ENCODE peak calls at places on chromosomes 16 and 17, in four cellular contexts. G is GM12878, D is HepG2, Z is K562. U is an unnamed sample.

GRCh38 chr17:76726231-76726765 is at the start of gene JMJD6:
- DNase-seq in Z (peak), D (peak), G (peak), U (peak)

GRCh38 chr17:72760368-72760767 is 332.1 kb downstream of the SLC39A11 start:
- DNase-seq in G (no peak), D (no peak), Z (no peak), U (no peak)

GRCh38 chr17:44872131-44872768 is 24.6 kb downstream of the HIGD1B start:
- DNase-seq in G (no peak), D (no peak), Z (no peak), U (no peak)

GRCh38 chr16:67228034-67228785 is 1.3 kb downstream of the TMEM208 start:
- DNase-seq in D (no peak), Z (no peak), G (no peak), U (no peak)

GRCh38 chr17:14032234-14032633 is 37.1 kb upstream of the COX10 start:
- DNase-seq in G (no peak), D (no peak), Z (no peak), U (no peak)

GRCh38 chr16:11163761-11164261 is 92.2 kb downstream of the SOCS1 start:
- DNase-seq in G (no peak), D (no peak), Z (no peak), U (no peak)

GRCh38 chr17:7258731-7259554 is 3.3 kb downstream of the CLDN7 start:
- DNase-seq in G (no peak), Z (no peak), D (peak), U (no peak)

GRCh38 chr17:1047177-1047885 is 50.4 kb downstream of the TIMM22 start:
- DNase-seq in D (no peak), G (no peak), Z (no peak), U (no peak)

GRCh38 chr17:28406478-28406824 is 439 bp upstream of the SLC46A1 start:
- DNase-seq in D (no peak), G (no peak), Z (no peak), U (no peak)

GRCh38 chr17:46097497-46097896 is 95.7 kb downstream of the KANSL1 start:
- DNase-seq in D (no peak), Z (no peak), G (no peak), U (no peak)

GRCh38 chr16:23578096-23578830 is 17.9 kb downstream of the NDUFAB1 start:
- DNase-seq in G (no peak), Z (no peak), D (no peak), U (no peak)

GRCh38 chr17:57645950-57646686 is 99.0 kb downstream of the CCDC182 start:
- DNase-seq in G (no peak), Z (no peak), D (no peak), U (no peak)

GRCh38 chr16:24609740-24610420 is 70.5 kb downstream of the RBBP6 start:
- DNase-seq in G (no peak), Z (no peak), D (peak), U (no peak)

GRCh38 chr16:81996664-81997529 is 14.4 kb downstream of the SDR42E1 start:
- DNase-seq in Z (peak), D (peak), G (no peak), U (peak)

DNA sequence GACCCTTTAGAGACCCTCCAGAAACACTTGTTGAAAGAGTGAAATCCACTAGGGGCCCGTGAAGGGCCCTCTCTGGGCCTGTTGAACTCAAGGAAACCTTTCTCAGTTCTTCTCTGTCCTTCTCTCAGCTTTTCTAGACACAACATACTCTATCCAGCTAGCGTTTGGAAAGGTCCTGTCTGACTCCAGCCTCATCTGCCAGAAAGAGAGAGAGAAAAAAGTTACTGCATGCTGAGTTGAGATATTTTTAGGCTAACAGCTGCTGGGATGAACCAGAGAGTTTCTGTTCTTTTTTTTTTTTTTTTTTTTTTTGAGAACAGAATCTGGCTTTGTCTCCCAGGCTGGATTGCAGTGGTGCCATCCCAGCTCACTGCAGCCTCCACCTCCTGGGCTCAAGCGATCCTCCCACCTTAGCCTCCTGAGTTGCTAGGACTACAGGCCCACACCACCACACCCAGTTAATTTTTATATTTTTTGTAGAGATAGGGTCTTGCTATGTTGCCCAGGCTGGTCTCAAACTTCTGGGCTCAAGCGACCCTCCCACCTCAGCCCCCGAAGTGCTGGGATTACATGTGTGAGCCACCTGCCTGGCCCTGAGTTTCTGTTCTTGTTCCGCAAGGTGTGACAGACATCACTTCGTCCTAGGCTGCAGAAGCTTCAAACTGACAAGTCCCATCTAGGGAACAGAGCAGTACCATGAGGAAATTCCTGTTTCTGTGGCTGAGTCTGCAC is 14.9 kb upstream of the TEX2 start:
- DNase-seq in Z (no peak), D (no peak), G (no peak), U (no peak)
- H3K4me2 ChIP-seq in Z (no peak), D (no peak), G (no peak), U (no peak)

GRCh38 chr16:89623511-89624232 is 10.2 kb downstream of the DPEP1 start:
- DNase-seq in D (peak), G (no peak), Z (no peak), U (no peak)

GRCh38 chr16:89621698-89622409 is 8.4 kb downstream of the DPEP1 start:
- DNase-seq in Z (peak), D (peak), G (no peak), U (no peak)

GRCh38 chr16:89620406-89620841 is 7.0 kb downstream of the DPEP1 start:
- DNase-seq in D (no peak), Z (no peak), G (no peak), U (peak)

GRCh38 chr16:89621136-89621697 is 7.8 kb downstream of the DPEP1 start:
- DNase-seq in G (no peak), D (no peak), Z (no peak), U (no peak)

GRCh38 chr16:89624775-89625761 is 11.6 kb downstream of the DPEP1 start:
- DNase-seq in Z (no peak), D (peak), G (no peak), U (no peak)
- TF ChIP-seq ESRRA in Z (no peak), D (no peak), G (no peak), U (no peak)

GRCh38 chr17:74452841-74453661 is 13.4 kb upstream of the CD300A start:
- DNase-seq in D (no peak), Z (no peak), G (no peak), U (no peak)
- TF ChIP-seq CEBPB in D (no peak), Z (no peak), G (no peak), U (no peak)

GRCh38 chr17:9346296-9346926 is 229.2 kb downstream of the STX8 start:
- DNase-seq in G (no peak), D (no peak), Z (no peak), U (no peak)

GRCh38 chr17:9355841-9356240 is 219.8 kb downstream of the STX8 start:
- DNase-seq in Z (no peak), D (no peak), G (no peak), U (no peak)

DNA sequence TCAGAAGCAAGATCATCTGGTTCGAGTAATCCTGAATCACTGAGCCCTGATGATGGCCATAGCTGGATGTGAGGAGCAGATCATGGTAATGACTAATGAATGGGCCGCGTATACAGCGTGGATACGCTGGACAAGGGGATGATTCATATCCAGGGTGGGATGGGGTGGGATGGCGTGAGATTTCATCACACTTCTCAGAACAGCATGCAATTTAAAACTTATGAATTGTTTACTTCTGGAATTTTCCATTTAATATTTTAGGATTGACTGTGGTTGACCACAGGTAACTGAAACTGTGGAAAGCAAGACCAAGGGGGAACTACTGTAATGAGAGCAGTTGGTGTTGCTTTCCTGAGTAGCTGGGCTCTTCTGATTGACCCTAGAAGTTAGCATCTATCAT is 225.5 kb downstream of the STX8 start:
- DNase-seq in D (peak), Z (no peak), G (no peak), U (peak)
- H3K4me2 ChIP-seq in D (no peak), Z (no peak), G (no peak), U (peak)

DNA sequence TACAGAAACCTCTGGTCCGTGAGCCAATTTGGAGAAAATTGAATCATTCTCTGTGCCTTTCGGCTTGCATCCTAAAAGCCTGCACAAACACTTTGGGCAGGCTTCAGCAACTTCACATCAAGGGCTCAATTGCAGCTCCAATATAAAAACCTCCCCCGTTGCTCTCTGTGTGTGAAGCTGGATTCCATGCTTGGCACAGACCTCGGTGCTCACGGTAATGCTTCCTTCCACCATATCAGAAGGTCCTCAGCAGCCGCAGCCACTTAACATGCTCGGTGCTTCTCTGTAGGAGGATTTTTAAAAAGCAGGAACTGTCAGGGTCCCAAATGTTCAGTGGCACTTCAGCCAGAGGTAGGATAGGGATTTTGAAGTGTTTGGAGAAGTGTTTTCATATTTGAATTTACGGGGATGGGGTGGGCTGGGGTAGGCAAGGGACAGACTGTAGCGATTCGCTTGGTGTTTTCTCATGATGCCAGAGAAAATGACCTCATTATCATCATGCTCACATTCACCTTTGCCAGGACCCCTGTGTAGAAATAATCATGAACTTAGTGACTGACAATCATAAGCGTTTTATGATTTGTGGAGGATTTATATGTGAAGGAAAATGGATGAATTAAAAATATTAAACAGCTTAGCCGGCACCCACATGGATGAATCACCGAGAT is 84.6 kb downstream of the WWOX start:
- DNase-seq in D (no peak), Z (no peak), G (no peak), U (no peak)
- TF ChIP-seq ESRRA in D (no peak), Z (no peak), G (no peak), U (no peak)

DNA sequence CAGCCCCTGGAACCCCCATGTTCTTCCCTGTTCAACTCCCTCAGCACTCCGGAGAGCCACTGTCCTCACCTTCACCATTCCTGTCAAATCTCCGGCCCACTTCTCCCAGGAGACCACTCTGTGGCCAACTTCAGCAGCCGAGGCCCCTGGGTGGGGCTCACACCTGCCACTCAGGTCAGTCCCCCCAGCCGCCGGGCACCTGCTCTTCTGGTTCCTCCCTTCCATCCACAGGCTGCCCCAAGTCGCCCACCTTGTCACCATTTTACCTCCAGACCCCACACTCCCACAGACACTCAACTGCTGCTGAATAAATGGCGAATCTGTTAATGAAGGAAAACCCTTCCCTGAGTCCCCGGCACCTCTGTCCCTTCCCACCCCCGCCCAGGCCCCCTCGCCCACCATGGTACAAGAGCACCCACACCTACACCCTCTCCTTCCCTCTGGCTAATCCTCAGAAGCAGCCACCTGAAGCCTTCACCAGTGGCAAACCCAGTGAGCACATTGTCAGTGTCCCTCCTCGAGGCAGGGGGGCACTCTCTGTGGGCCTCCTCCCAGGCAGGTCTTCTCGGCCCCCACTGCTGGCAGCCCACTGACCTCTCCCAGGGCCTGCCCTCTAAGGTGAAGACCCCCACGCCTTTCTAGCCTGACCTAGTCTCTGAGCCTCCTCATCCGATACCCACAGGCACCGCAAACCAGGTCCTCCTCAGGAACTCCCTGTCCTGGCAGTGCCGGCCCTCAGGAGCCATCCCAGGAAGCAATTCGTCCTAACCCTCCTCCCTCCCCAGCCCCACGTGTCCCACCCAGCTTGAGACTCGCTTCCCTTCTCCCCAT is 8.2 kb downstream of the CANT1 start:
- DNase-seq in Z (no peak), G (no peak), D (no peak), U (no peak)
- TF ChIP-seq CEBPB in Z (no peak), G (no peak), D (no peak), U (no peak)

DNA sequence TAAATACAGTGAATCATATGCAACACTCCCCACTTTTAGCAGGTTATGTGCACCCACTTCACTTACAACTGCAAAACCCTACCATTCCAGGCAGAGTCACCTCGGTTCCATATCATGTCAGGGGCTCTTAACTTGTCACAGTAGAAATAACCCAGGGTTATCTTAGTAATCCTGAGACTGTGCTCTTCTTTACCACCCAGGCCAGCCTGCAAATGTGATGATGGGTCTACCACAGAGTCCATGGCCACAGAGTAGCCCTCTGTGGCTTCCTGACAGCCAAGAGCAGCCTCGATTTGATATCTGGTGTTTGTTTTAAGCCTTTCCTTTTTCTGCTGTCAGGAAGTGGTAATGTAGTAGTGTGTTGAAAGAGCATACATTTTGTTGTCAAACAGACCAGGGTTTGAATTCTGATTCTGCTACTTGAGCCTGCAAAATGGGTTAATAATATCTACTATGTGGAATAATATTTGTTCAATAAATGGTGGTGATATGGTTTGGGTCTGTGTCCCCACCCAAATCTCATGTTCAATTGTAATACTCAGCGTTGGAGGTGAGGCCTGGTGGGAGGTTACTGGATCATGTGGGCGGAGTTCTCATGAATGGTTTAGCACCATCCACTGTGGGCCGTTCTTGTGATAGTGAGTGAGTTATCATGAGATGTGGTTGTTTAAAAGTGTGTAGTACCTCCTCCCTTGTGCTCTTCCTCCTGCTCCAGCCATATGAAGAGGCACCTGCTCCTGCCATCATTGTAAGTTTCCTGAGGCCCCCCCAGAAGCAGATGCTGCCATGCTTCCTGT is 416.5 kb downstream of the UTP18 start:
- DNase-seq in Z (no peak), D (no peak), G (no peak), U (no peak)
- H3K4me2 ChIP-seq in Z (no peak), D (no peak), G (no peak), U (no peak)

GRCh38 chr17:43219001-43219400 is 7.3 kb downstream of the TMEM106A start:
- DNase-seq in G (no peak), D (no peak), Z (no peak), U (no peak)
- TF ChIP-seq ESRRA in G (no peak), D (no peak), Z (no peak), U (no peak)

GRCh38 chr16:31377210-31377903 is 15.8 kb upstream of the ITGAD start:
- DNase-seq in Z (no peak), G (no peak), D (no peak), U (no peak)

GRCh38 chr16:31385680-31386079 is 7.5 kb upstream of the ITGAD start:
- DNase-seq in D (no peak), G (no peak), Z (no peak), U (no peak)

GRCh38 chr16:31386157-31386984 is 6.8 kb upstream of the ITGAD start:
- DNase-seq in D (no peak), G (no peak), Z (no peak), U (peak)

GRCh38 chr16:31380201-31380600 is 12.9 kb upstream of the ITGAD start:
- DNase-seq in G (no peak), Z (no peak), D (no peak), U (no peak)

DNA sequence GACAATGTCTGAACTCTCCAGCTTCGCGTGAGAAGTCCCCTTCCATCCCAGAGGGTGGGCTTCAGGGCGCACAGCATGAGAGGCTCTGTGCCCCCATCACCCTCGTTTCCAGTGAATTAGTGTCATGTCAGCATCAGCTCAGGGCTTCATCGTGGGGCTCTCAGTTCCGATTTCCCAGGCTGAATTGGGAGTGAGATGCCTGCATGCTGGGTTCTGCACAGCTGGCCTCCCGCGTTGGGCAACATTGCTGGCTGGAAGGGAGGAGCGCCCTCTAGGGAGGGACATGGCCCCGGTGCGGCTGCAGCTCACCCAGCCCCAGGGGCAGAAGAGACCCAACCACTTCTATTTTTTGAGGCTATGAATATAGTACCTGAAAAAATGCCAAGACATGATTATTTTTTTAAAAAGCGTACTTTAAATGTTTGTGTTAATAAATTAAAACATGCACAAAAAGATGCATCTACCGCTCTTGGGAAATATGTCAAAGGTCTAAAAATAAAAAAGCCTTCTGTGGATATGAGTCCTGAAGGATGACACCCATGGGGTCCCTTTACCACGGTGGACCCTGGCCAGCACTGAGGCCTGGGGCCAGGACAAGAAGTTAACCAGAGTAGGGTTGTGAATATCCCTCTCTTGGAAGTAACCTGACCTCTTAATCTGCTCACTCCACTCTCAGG is 10.5 kb upstream of the ITGAD start:
- DNase-seq in Z (peak), D (peak), G (no peak), U (peak)
- TF ChIP-seq CEBPB in Z (peak), D (peak), G (no peak), U (peak)

U was measured in A549.